ENCODE peak calls at places on chromosomes 13 and 19, in six cellular contexts. M is colonic mucosa; I is Panc1; S is CD8-positive, alpha-beta memory T cell; P is tibial artery; V is breast epithelium. R is an unnamed sample. For H3K4me1, the result is how much of the 10 kb centered on the place peaks cover.

GRCh38 chr19:39406656-39407393 is at the start of gene ZFP36:
- DNase-seq in M (peak), I (peak), S (peak), P (peak), V (peak), R (peak)

GRCh38 chr13:44249439-44249838 is 124.2 kb upstream of the SERP2 start:
- DNase-seq in M (peak), I (no peak), S (no peak), P (peak), V (peak), R (no peak)

GRCh38 chr13:44271915-44272341 is 101.7 kb upstream of the SERP2 start:
- DNase-seq in M (no peak), I (no peak), S (no peak), P (peak), V (no peak), R (no peak)

GRCh38 chr13:59266478-59267063 is 897.2 kb downstream of the DIAPH3 start:
- DNase-seq in M (no peak), I (no peak), S (no peak), P (no peak), V (no peak), R (no peak)

GRCh38 chr13:111267205-111267604 is 53.2 kb upstream of the TEX29 start:
- DNase-seq in M (no peak), I (no peak), S (no peak), P (no peak), V (no peak), R (no peak)

GRCh38 chr13:90315061-90315460 is 1032.4 kb upstream of the MIR17HG start:
- DNase-seq in M (no peak), I (no peak), S (no peak), P (no peak), V (no peak), R (no peak)

GRCh38 chr13:36244990-36245389 is 30.6 kb upstream of the SOHLH2 start:
- DNase-seq in M (no peak), I (no peak), S (no peak), P (no peak), V (no peak), R (no peak)

GRCh38 chr13:111095031-111095840 is 19.9 kb upstream of the ARHGEF7 start:
- DNase-seq in M (no peak), I (no peak), S (no peak), P (no peak), V (no peak), R (no peak)

GRCh38 chr13:79735228-79735627 is 254.3 kb downstream of the NDFIP2 start:
- DNase-seq in M (no peak), I (no peak), S (no peak), P (no peak), V (no peak), R (no peak)

DNA sequence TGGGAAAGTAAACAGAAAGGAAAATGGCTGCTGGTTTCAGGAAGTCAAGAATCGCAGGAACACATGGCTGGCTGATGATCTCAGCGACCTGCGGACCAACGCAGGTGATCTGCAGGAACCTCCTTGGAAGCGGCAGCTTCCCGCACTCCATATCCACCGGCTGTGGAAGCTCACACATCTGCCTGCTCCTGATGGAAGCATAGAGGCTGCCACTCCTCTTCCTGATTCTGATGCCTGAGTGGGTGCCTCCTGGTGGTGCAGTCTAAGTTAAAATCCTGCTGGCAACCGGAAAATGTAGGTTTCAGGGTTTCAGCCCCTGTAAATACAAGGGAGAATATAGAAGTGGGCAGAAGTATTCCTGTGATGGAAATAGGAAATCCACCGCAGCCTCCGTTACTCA is 75.5 kb downstream of the TNFSF13B start:
- DNase-seq in M (no peak), I (no peak), S (no peak), P (no peak), V (no peak), R (no peak)
- H3K4me3 ChIP-seq in M (no peak), I (no peak), S (no peak), P (no peak), V (no peak), R (no peak)

GRCh38 chr19:45587873-45588272 is 3.3 kb upstream of the OPA3 start:
- DNase-seq in M (no peak), I (no peak), S (no peak), P (no peak), V (no peak), R (no peak)
- H3K27ac ChIP-seq in M (no peak), I (no peak), S (peak), P (no peak), V (no peak), R (no peak)

DNA sequence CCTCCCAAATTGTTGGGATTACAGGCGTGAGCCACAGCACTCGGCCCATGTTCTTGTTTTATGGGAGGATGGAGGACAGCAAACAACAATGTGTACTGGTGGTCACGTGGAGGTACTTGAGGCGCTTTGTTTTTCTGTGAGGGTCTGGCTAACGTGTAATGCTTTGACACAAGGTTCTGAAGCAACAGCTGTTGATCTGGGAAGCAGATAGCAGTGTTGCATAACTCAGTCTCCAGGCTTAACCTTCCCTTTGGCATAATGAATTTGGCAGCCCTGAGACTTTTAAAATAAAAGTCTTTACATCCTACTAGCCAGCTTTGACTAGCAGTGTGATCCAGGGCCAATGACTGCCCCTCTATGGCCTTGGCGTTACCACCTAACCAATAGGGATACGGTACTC is 6.9 kb upstream of the ZNF580 start:
- DNase-seq in M (no peak), I (no peak), S (no peak), P (no peak), V (no peak), R (no peak)
- H3K4me1 ChIP-seq in M (under half), I (under half), S (half or more), P (under half), V (under half), R (under half)

DNA sequence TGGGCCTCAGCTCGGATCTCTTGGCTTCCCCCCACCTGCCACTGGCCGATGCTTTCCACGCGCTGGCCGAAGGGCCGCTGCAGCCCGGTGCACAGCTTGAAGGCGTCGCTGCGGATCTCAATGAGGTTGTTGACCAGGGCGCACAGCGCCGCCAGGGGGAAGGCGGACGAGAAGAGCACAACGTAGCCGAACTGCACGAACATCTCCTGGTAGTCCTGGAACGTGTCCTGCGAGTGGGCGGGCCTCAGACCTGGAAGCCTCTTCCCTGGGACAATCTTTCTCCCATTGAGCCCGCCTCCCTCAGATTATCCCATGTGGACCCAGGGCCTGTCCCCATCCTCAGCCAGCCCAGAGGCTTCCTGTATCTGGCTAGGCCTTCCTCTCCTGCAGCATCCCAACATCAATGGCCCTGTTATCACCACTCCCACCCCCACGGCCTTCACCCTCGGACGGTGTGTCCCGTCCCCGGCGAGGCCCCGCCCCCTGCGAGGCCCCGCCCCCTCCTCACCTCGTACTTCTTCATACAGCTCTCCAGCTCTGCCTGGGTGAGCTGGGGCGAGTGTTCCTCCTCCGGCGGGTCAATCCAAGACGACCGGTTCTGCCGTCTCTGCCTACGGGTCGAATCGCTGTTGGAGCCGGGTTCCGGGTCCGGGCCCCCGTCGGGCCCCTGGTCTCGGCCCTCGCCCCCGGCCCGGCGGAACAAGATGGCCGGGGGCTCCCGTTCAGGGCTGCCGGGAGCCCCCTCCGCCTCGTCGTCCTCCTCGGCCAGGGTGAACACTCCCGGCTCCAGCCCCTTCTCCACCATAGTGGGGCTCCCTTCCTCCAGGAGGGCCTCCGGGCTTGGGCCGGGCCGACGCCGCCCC is 6.8 kb downstream of the ANO8 start:
- DNase-seq in M (peak), I (no peak), S (peak), P (no peak), V (peak), R (peak)
- H3K4me3 ChIP-seq in M (peak), I (no peak), S (peak), P (peak), V (peak), R (peak)

DNA sequence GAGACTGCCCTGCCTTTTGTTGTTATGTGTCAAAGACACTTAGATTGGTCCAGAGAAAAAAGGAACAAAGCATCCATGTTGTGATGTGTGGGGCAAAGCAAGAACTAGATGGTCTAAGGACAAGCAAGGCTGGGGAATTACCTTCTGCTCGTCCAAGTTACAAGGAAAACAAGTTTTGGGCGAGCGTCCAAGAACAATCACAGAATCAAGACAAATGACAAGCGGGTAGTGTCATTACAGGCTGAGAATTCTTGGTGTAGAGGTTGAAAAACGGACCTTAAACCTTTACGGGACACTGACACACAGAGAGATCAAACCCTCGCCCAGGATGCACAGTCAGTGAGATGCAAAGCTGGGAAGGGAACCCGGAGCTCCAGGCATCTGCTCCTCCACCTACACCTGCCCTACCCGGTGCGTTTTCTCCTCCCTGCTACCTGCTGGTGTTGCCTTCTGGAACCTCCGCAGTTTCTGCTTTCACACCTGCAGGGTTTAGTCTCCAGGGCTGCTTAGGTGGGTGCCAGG is 525 bp upstream of the ZNF324B start:
- DNase-seq in M (peak), I (no peak), S (no peak), P (no peak), V (no peak), R (no peak)
- H3K27ac ChIP-seq in M (no peak), I (peak), S (peak), P (peak), V (peak), R (no peak)

GRCh38 chr19:1449467-1450442 is at the start of gene APC2:
- DNase-seq in M (no peak), I (no peak), S (no peak), P (no peak), V (no peak), R (no peak)
- H3K4me1 ChIP-seq in M (under half), I (under half), S (under half), P (under half), V (under half), R (under half)

DNA sequence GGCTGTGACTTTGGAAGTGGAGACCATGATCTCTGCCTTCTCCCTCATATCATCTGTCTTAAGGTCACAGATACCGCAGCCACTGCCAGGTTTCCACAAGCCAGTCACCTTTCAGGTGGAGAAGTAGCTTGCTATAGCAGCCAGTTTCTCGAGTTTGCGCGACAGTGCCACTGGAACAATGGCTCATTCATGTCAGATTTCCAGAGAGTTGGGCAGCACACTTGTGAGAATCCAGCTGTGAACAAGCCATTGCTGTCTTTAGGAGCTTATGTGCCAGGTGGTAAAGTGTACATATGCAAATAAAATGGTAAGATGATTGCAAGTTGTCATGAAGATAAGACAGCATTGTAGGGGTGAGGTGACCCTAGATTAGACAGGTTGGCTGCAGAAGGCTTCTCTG is 22.3 kb downstream of the GARRE1 start:
- DNase-seq in M (no peak), I (no peak), S (no peak), P (no peak), V (no peak), R (no peak)
- H3K4me3 ChIP-seq in M (no peak), I (no peak), S (peak), P (no peak), V (no peak), R (no peak)

GRCh38 chr19:12838893-12839656 is 760 bp downstream of the MAST1 start:
- DNase-seq in M (no peak), I (no peak), S (peak), P (no peak), V (no peak), R (no peak)

GRCh38 chr19:12841094-12841493 is 2.8 kb downstream of the MAST1 start:
- DNase-seq in M (no peak), I (no peak), S (no peak), P (no peak), V (no peak), R (no peak)

GRCh38 chr19:12842511-12842910 is 4.2 kb downstream of the MAST1 start:
- DNase-seq in M (no peak), I (no peak), S (no peak), P (no peak), V (no peak), R (no peak)

GRCh38 chr19:12838182-12838890 is at the start of gene MAST1:
- DNase-seq in M (peak), I (no peak), S (peak), P (no peak), V (no peak), R (no peak)

GRCh38 chr19:12840091-12841079 is 2.1 kb downstream of the MAST1 start:
- DNase-seq in M (peak), I (no peak), S (peak), P (no peak), V (peak), R (no peak)
- H3K27ac ChIP-seq in M (no peak), I (no peak), S (no peak), P (no peak), V (no peak), R (no peak)